ENCODE peak calls at places on chromosomes 4 and X, in seven cellular contexts. O, T, P, I, J, D and V are unnamed samples.
A peak's percentile ranks its signal among the peaks of the same experiment; 100 is the strongest.

GRCh38 chrX:21845096-21845495 is 5.7 kb downstream of the MBTPS2 start:
- DNase-seq in J (no peak), D (no peak), T (no peak), I (no peak), P (no peak), O (no peak), V (no peak)

GRCh38 chr4:1872918-1873269 is 1.7 kb downstream of the NSD2 start:
- DNase-seq in P (no peak), D (peak; percentile 67), O (no peak), J (no peak), T (peak; percentile 78), I (no peak), V (no peak)

GRCh38 chrX:13697440-13697839 is 8.5 kb downstream of the RAB9A start:
- DNase-seq in P (no peak), T (no peak), J (no peak), I (no peak), D (no peak), O (no peak), V (no peak)

GRCh38 chr4:180664766-180665368 is 1578.3 kb upstream of the TENM3 start:
- DNase-seq in I (peak; percentile 66), P (peak; percentile 74), O (peak; percentile 63), T (peak; percentile 73), J (peak; percentile 46), D (peak; percentile 14), V (peak; percentile 40)

GRCh38 chr4:5992171-5993062 is 25.8 kb downstream of the C4orf50 start:
- DNase-seq in I (no peak), D (no peak), T (no peak), P (no peak), O (no peak), J (no peak), V (peak; percentile 35)

GRCh38 chr4:88110826-88111225 is 47.6 kb downstream of the ABCG2 start:
- DNase-seq in P (no peak), O (no peak), T (peak; percentile 13), J (no peak), I (no peak), D (no peak), V (no peak)

GRCh38 chrX:7215842-7216241 is 67.9 kb upstream of the PUDP start:
- DNase-seq in I (no peak), P (no peak), J (no peak), O (no peak), D (peak; percentile 50), T (peak; percentile 2), V (no peak)

GRCh38 chr4:112550728-112551127 is 34.7 kb upstream of the NEUROG2 start:
- DNase-seq in D (peak; percentile 74), O (no peak), J (no peak), P (no peak), T (peak; percentile 77), I (no peak), V (no peak)

GRCh38 chrX:150575415-150575814 is 7.0 kb downstream of the MTM1 start:
- DNase-seq in P (no peak), O (no peak), D (peak; percentile 18), I (no peak), T (peak; percentile 26), J (peak; percentile 49), V (peak; percentile 46)

GRCh38 chrX:71098302-71098701 is 2.7 kb downstream of the FOXO4 start:
- DNase-seq in D (peak; percentile 18), O (peak; percentile 53), P (no peak), T (no peak), J (peak; percentile 79), I (peak; percentile 60), V (peak; percentile 51)

GRCh38 chr4:68218044-68218443 is 27.4 kb downstream of the TMPRSS11B start:
- DNase-seq in D (no peak), O (no peak), P (no peak), I (no peak), J (no peak), T (peak; percentile 16), V (no peak)

GRCh38 chr4:86306816-86307215 is 53.0 kb downstream of the MAPK10 start:
- DNase-seq in I (no peak), J (no peak), O (no peak), D (peak; percentile 59), P (peak; percentile 59), T (peak; percentile 85), V (no peak)

GRCh38 chrX:43870758-43871419 is 11.4 kb downstream of the MAOB start:
- DNase-seq in T (no peak), O (no peak), I (peak; percentile 40), J (no peak), D (no peak), P (no peak), V (no peak)

GRCh38 chrX:8984231-8984630 is 49.7 kb downstream of the FAM9B start:
- DNase-seq in T (no peak), P (peak; percentile 53), I (no peak), O (no peak), D (no peak), J (no peak), V (no peak)

GRCh38 chr4:74376888-74377483 is 12.0 kb downstream of the EREG start:
- DNase-seq in O (no peak), T (peak; percentile 41), P (peak; percentile 41), J (no peak), D (peak; percentile 48), I (no peak), V (no peak)

GRCh38 chr4:95232358-95233156 is 316.2 kb downstream of the UNC5C start:
- DNase-seq in T (no peak), J (no peak), D (no peak), O (no peak), I (no peak), P (no peak), V (no peak)

GRCh38 chrX:40539214-40540142 is 41.3 kb upstream of the ATP6AP2 start:
- DNase-seq in D (peak; percentile 68), I (no peak), J (peak; percentile 72), P (peak; percentile 40), T (peak; percentile 42), O (peak; percentile 43), V (peak; percentile 33)

GRCh38 chr4:130335417-130336194 is 1239.7 kb downstream of the C4orf33 start:
- DNase-seq in P (no peak), D (no peak), J (no peak), T (no peak), O (no peak), I (no peak), V (no peak)

GRCh38 chr4:130333241-130333759 is 1237.3 kb downstream of the C4orf33 start:
- DNase-seq in O (no peak), T (no peak), I (no peak), P (no peak), J (no peak), D (no peak), V (no peak)

GRCh38 chr4:130336585-130337217 is 1240.7 kb downstream of the C4orf33 start:
- DNase-seq in J (no peak), O (no peak), I (no peak), T (peak; percentile 9), P (no peak), D (peak; percentile 0), V (no peak)
- TF ChIP-seq CTCF in J (no peak), O (peak; percentile 63), I (no peak), T (peak; percentile 74), P (peak; percentile 4), D (peak; percentile 24), V (no peak)

GRCh38 chr4:155208258-155209054 is at the start of gene NPY2R:
- DNase-seq in P (no peak), J (no peak), O (peak; percentile 73), D (no peak), T (no peak), I (no peak), V (no peak)
- TF ChIP-seq CTCF in P (no peak), J (no peak), O (no peak), D (no peak), T (no peak), I (no peak), V (no peak)

GRCh38 chrX:113260474-113260873 is 419.8 kb upstream of the AMOT start:
- DNase-seq in J (no peak), P (no peak), T (no peak), D (no peak), I (no peak), O (no peak), V (no peak)
- TF ChIP-seq CTCF in J (no peak), P (peak; percentile 2), T (no peak), D (no peak), I (no peak), O (peak; percentile 45), V (no peak)

DNA sequence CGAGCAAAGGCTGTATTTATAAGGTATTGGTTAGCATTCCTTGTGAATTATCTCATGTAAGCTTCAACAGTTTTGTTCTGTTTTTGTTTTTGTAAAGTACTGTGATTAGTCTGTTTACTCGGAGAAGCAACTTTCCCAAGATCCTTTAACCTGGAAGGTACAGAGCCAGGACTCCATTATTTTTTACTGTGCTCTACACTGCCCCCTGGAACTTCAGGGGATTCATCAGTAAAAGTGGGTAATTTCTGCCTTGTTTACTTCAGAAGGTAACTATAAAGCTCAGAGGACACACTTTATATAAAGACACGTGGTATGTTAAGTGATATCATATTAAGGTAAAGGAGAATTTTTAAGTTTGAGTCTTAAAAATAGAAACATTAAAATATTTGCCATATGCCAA is 124.9 kb downstream of the IQCM start:
- DNase-seq in D (no peak), I (no peak), J (no peak), P (no peak), O (no peak), T (no peak), V (no peak)
- TF ChIP-seq CTCF in D (peak; percentile 18), I (no peak), J (no peak), P (no peak), O (peak; percentile 35), T (peak; percentile 6), V (no peak)

DNA sequence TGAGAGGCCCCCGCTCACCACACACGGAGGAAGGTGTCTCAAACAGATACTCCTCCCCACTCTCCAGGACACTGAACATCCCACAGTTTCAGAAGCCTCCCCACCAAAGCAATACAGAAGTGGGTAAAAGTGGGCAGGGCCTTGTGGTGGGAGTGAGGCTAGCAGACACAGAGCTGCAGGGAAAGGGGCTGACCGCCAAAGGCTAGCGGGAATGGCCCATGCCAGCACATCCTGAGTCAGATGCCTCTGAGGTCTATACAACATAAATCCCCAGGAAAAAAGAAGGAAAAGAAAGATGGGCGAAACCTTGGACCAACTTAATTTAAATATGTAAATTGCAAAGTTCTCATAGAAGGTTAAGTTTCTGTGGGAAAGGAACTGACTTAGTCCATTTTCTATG is 21.9 kb upstream of the ARHGAP10 start:
- DNase-seq in J (no peak), I (no peak), T (peak; percentile 87), P (no peak), D (peak; percentile 45), O (no peak), V (no peak)
- TF ChIP-seq CTCF in J (no peak), I (no peak), T (no peak), P (no peak), D (no peak), O (no peak), V (no peak)

DNA sequence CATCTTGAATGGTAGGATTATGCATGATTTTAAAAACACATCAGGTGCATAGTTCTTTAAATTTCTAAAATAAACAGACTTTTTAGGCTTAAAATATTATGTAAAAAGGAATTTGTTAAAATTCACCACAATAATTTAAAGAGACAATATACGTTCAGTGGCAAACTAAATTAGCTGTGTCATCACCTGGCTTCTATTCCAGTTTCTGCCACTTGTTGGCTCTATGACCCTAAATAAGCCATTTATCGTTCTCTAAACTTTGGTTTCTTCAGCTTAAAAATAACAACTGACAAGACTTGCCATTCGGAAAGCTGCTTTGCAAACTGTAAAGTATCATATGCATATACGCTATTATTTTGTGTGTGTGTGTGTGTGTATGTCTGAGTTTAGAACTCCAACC is 141.3 kb downstream of the MGST2 start:
- DNase-seq in P (no peak), D (no peak), O (no peak), I (no peak), J (no peak), T (no peak), V (no peak)
- TF ChIP-seq CTCF in P (no peak), D (no peak), O (no peak), I (no peak), J (no peak), T (no peak), V (no peak)